ENCODE peak calls at places on chromosomes 13 and 19, in six cellular contexts. F is type B pancreatic cell; V is RWPE1; O is HEK293T; U is stimulated activated CD8-positive, alpha-beta memory T cell treated with anti-CD3 and anti-CD28 coated beads, Interleukin-12 subunit alpha, Interleukin-12 subunit beta, amount 100 ng/mL, for 4 hours; B is fibroblast of pulmonary artery. T is an unnamed sample.

GRCh38 chr13:84917252-84917878 is 881.9 kb downstream of the SLITRK6 start:
- DNase-seq in F (no peak), V (peak), O (no peak), U (no peak), B (peak), T (peak)

GRCh38 chr13:30713133-30713532 is 22.2 kb upstream of the ALOX5AP start:
- DNase-seq in F (peak), V (no peak), O (no peak), U (no peak), B (peak), T (no peak)

GRCh38 chr19:32219881-32220552 is 125.4 kb upstream of the ZNF507 start:
- DNase-seq in F (peak), V (no peak), O (no peak), U (no peak), B (no peak), T (no peak)

GRCh38 chr19:7986321-7987083 is 18.9 kb downstream of the ELAVL1 start:
- DNase-seq in F (no peak), V (peak), O (no peak), U (no peak), B (peak), T (peak)

GRCh38 chr19:30165228-30165813 is 206.9 kb upstream of the ZNF536 start:
- DNase-seq in F (no peak), V (no peak), O (no peak), U (no peak), B (no peak), T (no peak)

GRCh38 chr19:485583-486236 is 10.6 kb upstream of the MADCAM1 start:
- DNase-seq in F (no peak), V (no peak), O (no peak), U (no peak), B (no peak), T (peak)

GRCh38 chr19:51971624-51972023 is 15.0 kb downstream of the ZNF350 start:
- DNase-seq in F (no peak), V (no peak), O (no peak), U (no peak), B (peak), T (no peak)

GRCh38 chr13:73370066-73370465 is 311.3 kb downstream of the KLF5 start:
- DNase-seq in F (no peak), V (no peak), O (no peak), U (no peak), B (no peak), T (peak)

GRCh38 chr13:30376426-30377311 is 45.6 kb upstream of the UBE2L5 start:
- DNase-seq in F (no peak), V (no peak), O (no peak), U (peak), B (no peak), T (no peak)

GRCh38 chr13:59478908-59479307 is 684.8 kb downstream of the DIAPH3 start:
- DNase-seq in F (no peak), V (no peak), O (no peak), U (no peak), B (no peak), T (no peak)

GRCh38 chr19:54190942-54191670 is at the start of gene TSEN34:
- DNase-seq in F (peak), V (peak), O (peak), U (peak), B (peak), T (peak)

GRCh38 chr13:44212633-44213387 is 160.8 kb upstream of the SERP2 start:
- DNase-seq in F (no peak), V (no peak), O (no peak), U (no peak), B (peak), T (peak)

GRCh38 chr19:4829001-4829712 is 2.4 kb downstream of the TICAM1 start:
- DNase-seq in F (no peak), V (no peak), O (no peak), U (no peak), B (no peak), T (no peak)

GRCh38 chr13:30928971-30929370 is 3.5 kb upstream of the TEX26 start:
- DNase-seq in F (no peak), V (no peak), O (no peak), U (no peak), B (no peak), T (no peak)

GRCh38 chr13:67392014-67392413 is 161.9 kb upstream of the PCDH9 start:
- DNase-seq in F (no peak), V (no peak), O (no peak), U (no peak), B (no peak), T (no peak)

GRCh38 chr19:47681388-47681787 is 31.8 kb upstream of the EHD2 start:
- DNase-seq in F (no peak), V (no peak), O (no peak), U (no peak), B (no peak), T (no peak)

GRCh38 chr19:46412034-46412982 is 1.1 kb downstream of the CCDC8 start:
- DNase-seq in F (no peak), V (no peak), O (no peak), U (no peak), B (no peak), T (no peak)

GRCh38 chr19:15631817-15632216 is 8.9 kb upstream of the CYP4F3 start:
- DNase-seq in F (no peak), V (peak), O (peak), U (no peak), B (no peak), T (peak)

GRCh38 chr19:49997709-49998108 is 27.5 kb downstream of the VRK3 start:
- DNase-seq in F (no peak), V (peak), O (peak), U (no peak), B (peak), T (peak)

GRCh38 chr13:89969996-89970709 is 1377.3 kb upstream of the MIR17HG start:
- DNase-seq in F (no peak), V (no peak), O (no peak), U (no peak), B (peak), T (no peak)

GRCh38 chr19:1455336-1456120 is 5.6 kb downstream of the APC2 start:
- DNase-seq in F (no peak), V (peak), O (peak), U (no peak), B (peak), T (peak)

GRCh38 chr13:20796791-20797513 is 23.2 kb upstream of the EEF1AKMT1 start:
- DNase-seq in F (no peak), V (no peak), O (no peak), U (no peak), B (no peak), T (peak)

GRCh38 chr19:38183227-38183914 is 40.7 kb downstream of the DPF1 start:
- DNase-seq in F (no peak), V (no peak), O (no peak), U (no peak), B (peak), T (no peak)

GRCh38 chr19:58551577-58552471 is 3.1 kb downstream of the CHMP2A start:
- DNase-seq in F (no peak), V (no peak), O (no peak), U (no peak), B (no peak), T (no peak)

GRCh38 chr13:39682310-39682709 is 26.8 kb downstream of the COG6 start:
- DNase-seq in F (no peak), V (no peak), O (no peak), U (no peak), B (no peak), T (no peak)

GRCh38 chr19:4606921-4607678 is 32.2 kb upstream of the TNFAIP8L1 start:
- DNase-seq in F (peak), V (no peak), O (peak), U (no peak), B (no peak), T (peak)

GRCh38 chr19:46953955-46954501 is 65.6 kb upstream of the NPAS1 start:
- DNase-seq in F (no peak), V (no peak), O (no peak), U (no peak), B (no peak), T (no peak)